ENCODE peak calls at places on chromosomes 5 and 9, in ten cellular contexts. Q, E, M, F, I, X, O, Z, W and D are unnamed samples.

GRCh38 chr5:92923885-92924284 is 657.1 kb downstream of the NR2F1-AS1 start:
- DNase-seq in Q (no peak), E (no peak), M (no peak), F (no peak), I (no peak), X (no peak), O (no peak), Z (no peak), W (no peak), D (no peak)

GRCh38 chr5:139710370-139711066 is 62.4 kb downstream of the CXXC5 start:
- DNase-seq in Q (peak), E (no peak), M (no peak), F (peak), I (no peak), X (peak), O (peak), Z (no peak), W (peak), D (peak)

GRCh38 chr9:113516840-113517577 is 53.5 kb downstream of the RGS3 start:
- DNase-seq in Q (peak), E (no peak), M (no peak), F (no peak), I (no peak), X (no peak), O (peak), Z (no peak), W (no peak), D (peak)

GRCh38 chr5:149749481-149750365 is 19.6 kb downstream of the PPARGC1B start:
- DNase-seq in Q (peak), E (no peak), M (no peak), F (no peak), I (peak), X (no peak), O (no peak), Z (no peak), W (no peak), D (no peak)

GRCh38 chr9:10127867-10128266 is 484.9 kb downstream of the PTPRD start:
- DNase-seq in Q (no peak), E (no peak), M (no peak), F (no peak), I (no peak), X (no peak), O (no peak), Z (no peak), W (no peak), D (no peak)

GRCh38 chr9:21504894-21505293 is 22.8 kb upstream of the IFNE start:
- DNase-seq in Q (no peak), E (no peak), M (no peak), F (no peak), I (no peak), X (no peak), O (no peak), Z (no peak), W (no peak), D (no peak)

GRCh38 chr5:142426129-142426641 is 101.4 kb upstream of the SPRY4 start:
- DNase-seq in Q (peak), E (no peak), M (no peak), F (peak), I (no peak), X (no peak), O (no peak), Z (no peak), W (peak), D (no peak)

GRCh38 chr9:127647451-127647850 is 35.4 kb downstream of the STXBP1 start:
- DNase-seq in Q (no peak), E (no peak), M (no peak), F (no peak), I (no peak), X (no peak), O (no peak), Z (no peak), W (no peak), D (no peak)

GRCh38 chr9:112361602-112362001 is 18.3 kb upstream of the HSDL2 start:
- DNase-seq in Q (no peak), E (no peak), M (no peak), F (no peak), I (no peak), X (no peak), O (peak), Z (peak), W (no peak), D (no peak)

GRCh38 chr9:112176410-112177010 is 1.4 kb upstream of the SUSD1 start:
- DNase-seq in Q (no peak), E (no peak), M (no peak), F (no peak), I (no peak), X (peak), O (no peak), Z (no peak), W (no peak), D (no peak)

GRCh38 chr9:33187519-33188218 is 20.5 kb upstream of the B4GALT1 start:
- DNase-seq in Q (peak), E (no peak), M (no peak), F (peak), I (peak), X (peak), O (no peak), Z (no peak), W (peak), D (no peak)

GRCh38 chr9:101711330-101711941 is 27.0 kb downstream of the GRIN3A start:
- DNase-seq in Q (no peak), E (no peak), M (no peak), F (no peak), I (no peak), X (no peak), O (peak), Z (no peak), W (no peak), D (no peak)

GRCh38 chr5:50945139-50945538 is 278.7 kb downstream of the PARP8 start:
- DNase-seq in Q (no peak), E (no peak), M (no peak), F (no peak), I (no peak), X (no peak), O (no peak), Z (no peak), W (no peak), D (no peak)

GRCh38 chr9:71001780-71002386 is 119.5 kb downstream of the TRPM3 start:
- DNase-seq in Q (no peak), E (no peak), M (peak), F (peak), I (no peak), X (peak), O (peak), Z (peak), W (no peak), D (no peak)

GRCh38 chr9:23551171-23551795 is 274.8 kb downstream of the ELAVL2 start:
- DNase-seq in Q (no peak), E (no peak), M (no peak), F (no peak), I (no peak), X (no peak), O (no peak), Z (no peak), W (no peak), D (no peak)

GRCh38 chr9:93036887-93037475 is 21.5 kb upstream of the SUSD3 start:
- DNase-seq in Q (no peak), E (no peak), M (no peak), F (no peak), I (no peak), X (no peak), O (no peak), Z (no peak), W (no peak), D (no peak)
- TF ChIP-seq CTCF in Q (no peak), E (no peak), M (no peak), F (no peak), I (no peak), X (no peak), O (peak), Z (no peak), W (no peak), D (no peak)

GRCh38 chr5:36692791-36693763 is 86.7 kb downstream of the SLC1A3 start:
- DNase-seq in Q (peak), E (no peak), M (peak), F (peak), I (peak), X (peak), O (peak), Z (peak), W (peak), D (peak)
- H3K4me3 ChIP-seq in Q (peak), E (peak), M (no peak), F (no peak), I (no peak), X (no peak), O (no peak), Z (no peak), W (peak), D (no peak)

GRCh38 chr5:55159763-55160492 is at the start of gene GPX8:
- DNase-seq in Q (peak), E (peak), M (no peak), F (peak), I (peak), X (peak), O (peak), Z (peak), W (no peak), D (no peak)
- TF ChIP-seq CTCF in Q (peak), E (peak), M (peak), F (peak), I (peak), X (peak), O (peak), Z (peak), W (peak), D (peak)

GRCh38 chr9:124442826-124443225 is 7.4 kb upstream of the ADGRD2 start:
- DNase-seq in Q (no peak), E (no peak), M (no peak), F (no peak), I (no peak), X (no peak), O (no peak), Z (no peak), W (no peak), D (no peak)

GRCh38 chr9:124441291-124441690 is 9.0 kb upstream of the ADGRD2 start:
- DNase-seq in Q (no peak), E (no peak), M (no peak), F (no peak), I (no peak), X (no peak), O (no peak), Z (no peak), W (no peak), D (no peak)

GRCh38 chr9:124442360-124442759 is 7.9 kb upstream of the ADGRD2 start:
- DNase-seq in Q (no peak), E (no peak), M (no peak), F (no peak), I (no peak), X (no peak), O (no peak), Z (no peak), W (no peak), D (no peak)

GRCh38 chr9:124444166-124444565 is 6.1 kb upstream of the ADGRD2 start:
- DNase-seq in Q (no peak), E (no peak), M (no peak), F (no peak), I (no peak), X (no peak), O (no peak), Z (no peak), W (no peak), D (no peak)

GRCh38 chr9:124443625-124444024 is 6.6 kb upstream of the ADGRD2 start:
- DNase-seq in Q (no peak), E (no peak), M (no peak), F (no peak), I (no peak), X (no peak), O (no peak), Z (no peak), W (no peak), D (no peak)
- H3K4me3 ChIP-seq in Q (no peak), E (no peak), M (no peak), F (no peak), I (no peak), X (no peak), O (no peak), Z (no peak), W (no peak), D (no peak)

DNA sequence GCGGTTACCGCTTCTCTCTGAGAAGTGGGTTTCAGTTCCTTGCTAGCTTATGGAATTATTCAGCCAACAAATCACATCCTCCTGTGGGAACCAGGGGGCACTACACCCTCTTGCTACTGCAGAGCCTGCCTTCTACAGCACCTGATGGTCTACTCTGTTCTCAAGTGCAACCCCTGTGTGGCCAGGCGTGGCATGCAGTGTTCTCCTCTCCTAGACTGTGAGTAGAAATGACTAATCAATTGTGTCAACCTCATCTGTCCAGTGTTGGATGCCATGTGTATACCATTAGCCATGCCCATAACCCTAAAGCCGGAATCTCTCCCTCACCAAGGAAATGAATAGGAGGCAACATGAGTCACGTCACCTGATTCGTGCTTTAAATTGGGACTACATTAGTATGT is 117.2 kb upstream of the LIFR start:
- DNase-seq in Q (no peak), E (no peak), M (no peak), F (no peak), I (no peak), X (no peak), O (peak), Z (peak), W (no peak), D (no peak)
- TF ChIP-seq CTCF in Q (no peak), E (no peak), M (no peak), F (peak), I (no peak), X (no peak), O (peak), Z (peak), W (peak), D (no peak)

DNA sequence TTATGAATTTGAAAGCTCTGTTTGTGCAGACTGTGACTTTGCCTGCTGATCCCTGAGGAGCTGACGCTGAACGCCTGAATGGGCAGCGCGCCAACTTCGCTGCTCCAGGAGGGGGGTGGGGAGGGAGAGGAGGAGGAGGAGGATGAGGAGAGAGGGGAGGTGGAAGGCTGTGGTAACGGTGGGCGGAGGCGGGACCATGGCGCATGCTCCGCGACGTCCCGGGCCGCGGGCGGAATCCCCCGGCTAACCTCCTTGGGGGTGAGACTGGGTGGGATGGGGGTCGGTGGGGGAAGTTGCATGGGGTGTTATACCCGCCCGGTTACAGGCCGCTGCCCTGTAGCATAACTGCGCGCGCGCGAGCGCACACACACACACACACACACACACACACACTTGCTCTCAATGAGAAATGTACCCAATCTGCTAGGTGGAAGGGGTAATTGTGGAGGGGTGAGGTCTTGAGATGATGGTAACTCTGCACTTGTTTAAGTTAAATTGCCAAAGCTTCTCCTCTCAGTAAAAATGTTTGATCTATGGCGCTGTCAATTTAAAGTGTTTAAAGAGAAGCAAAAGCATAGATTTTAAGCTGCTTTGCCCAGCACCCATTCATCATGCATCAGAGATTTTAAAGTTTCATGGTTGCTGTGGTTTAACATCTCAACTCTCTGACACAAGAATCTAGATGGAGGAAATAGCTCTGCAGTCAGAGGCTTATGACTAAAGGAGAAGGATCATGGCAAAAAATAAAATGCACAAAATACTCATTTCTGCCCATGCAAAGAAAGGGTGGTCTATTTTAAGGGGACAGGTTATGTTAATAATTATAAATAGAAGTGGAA is 76.6 kb upstream of the TBCA start:
- DNase-seq in Q (peak), E (peak), M (no peak), F (peak), I (peak), X (peak), O (no peak), Z (no peak), W (peak), D (peak)
- H3K4me3 ChIP-seq in Q (peak), E (peak), M (peak), F (peak), I (peak), X (peak), O (no peak), Z (no peak), W (peak), D (peak)

GRCh38 chr5:54159153-54159836 is 151.1 kb downstream of the ARL15 start:
- DNase-seq in Q (peak), E (no peak), M (no peak), F (no peak), I (no peak), X (no peak), O (peak), Z (no peak), W (no peak), D (no peak)
- TF ChIP-seq CTCF in Q (no peak), E (no peak), M (no peak), F (no peak), I (no peak), X (no peak), O (peak), Z (no peak), W (no peak), D (no peak)

GRCh38 chr9:88997646-88998045 is 6.4 kb downstream of the S1PR3 start:
- DNase-seq in Q (no peak), E (no peak), M (peak), F (no peak), I (no peak), X (no peak), O (no peak), Z (no peak), W (no peak), D (no peak)

GRCh38 chr9:88995627-88996026 is 4.4 kb downstream of the S1PR3 start:
- DNase-seq in Q (no peak), E (no peak), M (no peak), F (no peak), I (no peak), X (no peak), O (no peak), Z (no peak), W (no peak), D (no peak)

GRCh38 chr9:88994820-88995180 is 3.5 kb downstream of the S1PR3 start:
- DNase-seq in Q (peak), E (no peak), M (no peak), F (no peak), I (peak), X (no peak), O (no peak), Z (no peak), W (no peak), D (no peak)

GRCh38 chr9:88995205-88995604 is 3.9 kb downstream of the S1PR3 start:
- DNase-seq in Q (no peak), E (no peak), M (no peak), F (no peak), I (no peak), X (no peak), O (no peak), Z (no peak), W (no peak), D (no peak)

DNA sequence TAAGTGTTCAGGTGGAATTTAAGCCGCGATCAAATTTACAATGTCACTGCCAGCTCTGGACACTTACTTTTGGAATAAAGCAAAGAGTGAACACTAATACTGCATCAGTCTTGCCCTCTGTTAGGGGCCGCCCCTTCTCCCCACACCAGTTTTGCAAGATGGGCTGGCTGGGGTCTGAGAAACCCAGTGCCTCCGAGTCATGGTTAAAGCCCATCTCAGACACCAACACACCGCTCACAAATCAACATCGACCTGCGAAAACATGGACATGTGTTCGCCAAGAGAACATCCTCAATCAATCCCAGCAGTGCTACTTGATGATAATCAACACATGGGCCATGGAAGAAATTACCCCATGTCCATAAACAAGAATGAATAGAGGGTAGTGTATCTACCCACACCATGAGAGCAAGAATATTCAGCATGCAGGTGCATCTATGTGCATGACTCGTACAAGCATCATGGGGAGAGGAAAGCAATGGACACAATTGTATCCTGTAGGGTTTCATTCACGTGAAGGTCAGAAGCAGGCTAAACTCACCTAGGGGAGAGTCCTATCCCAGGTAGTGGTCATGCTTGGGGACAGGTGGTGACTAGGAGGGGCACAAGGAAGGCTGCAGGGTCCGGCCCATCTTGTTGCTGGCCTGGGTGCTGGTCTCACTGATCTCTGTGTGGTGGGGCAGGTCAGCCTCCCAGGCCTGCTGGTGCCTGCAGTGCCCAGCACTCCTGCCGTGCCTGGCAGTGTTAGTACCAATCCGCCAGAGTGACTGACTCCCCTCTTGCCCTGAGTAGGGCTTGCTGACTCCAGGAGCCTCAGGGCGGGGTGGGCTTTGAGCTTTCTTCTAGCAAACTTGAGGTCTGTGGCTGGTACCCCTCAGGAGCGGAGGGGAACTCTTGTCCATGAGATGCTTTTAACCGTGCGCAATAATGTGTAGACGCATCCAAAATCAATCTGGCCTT is 5.1 kb downstream of the S1PR3 start:
- DNase-seq in Q (no peak), E (no peak), M (peak), F (no peak), I (no peak), X (no peak), O (no peak), Z (no peak), W (no peak), D (no peak)
- H3K4me3 ChIP-seq in Q (no peak), E (no peak), M (no peak), F (no peak), I (no peak), X (no peak), O (no peak), Z (no peak), W (peak), D (no peak)